ENCODE peak calls at places on chromosomes 1 and 21, in seven cellular contexts. T is NCI-H2107; C is activated CD4-positive, CD25-positive, alpha-beta regulatory T cell treated with anti-CD3 and anti-CD28 coated beads, Interleukin-2, amount 50 U/mL, for 72 hours; H is GF-D8; A is COR-L47; B is head of caudate nucleus; L is GOT3. R is an unnamed sample.

GRCh38 chr1:10824821-10825540 is 28.5 kb upstream of the CASZ1 start:
- DNase-seq in H (no peak), A (no peak), B (peak), L (no peak), C (no peak), T (no peak), R (no peak)

GRCh38 chr21:42097860-42098259 is 26.7 kb downstream of the UMODL1 start:
- DNase-seq in A (peak), T (no peak), C (no peak), B (no peak), L (peak), H (no peak), R (peak)

GRCh38 chr1:119764220-119764619 is 4.5 kb downstream of the HMGCS2 start:
- DNase-seq in T (no peak), H (no peak), L (no peak), B (no peak), C (no peak), A (no peak), R (no peak)

GRCh38 chr1:244192336-244192735 is 141.3 kb downstream of the ZBTB18 start:
- DNase-seq in H (no peak), C (no peak), A (no peak), T (no peak), B (no peak), L (no peak), R (no peak)

GRCh38 chr1:88466899-88467580 is 217.0 kb upstream of the PKN2 start:
- DNase-seq in H (no peak), C (no peak), B (no peak), T (no peak), A (no peak), L (no peak), R (no peak)

GRCh38 chr1:94986783-94987182 is 59.9 kb upstream of the CNN3 start:
- DNase-seq in B (no peak), H (no peak), L (no peak), A (no peak), T (no peak), C (no peak), R (no peak)

GRCh38 chr1:62912028-62912638 is 128.2 kb downstream of the ATG4C start:
- DNase-seq in C (no peak), H (no peak), A (no peak), T (no peak), L (no peak), B (no peak), R (no peak)

GRCh38 chr1:240613353-240614142 is 1.6 kb upstream of the GREM2 start:
- DNase-seq in L (no peak), T (no peak), H (no peak), C (no peak), B (no peak), A (no peak), R (no peak)

GRCh38 chr1:206637605-206638004 is 2.3 kb downstream of the DYRK3 start:
- DNase-seq in L (no peak), H (peak), B (no peak), A (no peak), C (no peak), T (no peak), R (no peak)

GRCh38 chr1:17877896-17878295 is 122.8 kb downstream of the ACTL8 start:
- DNase-seq in A (no peak), T (no peak), B (no peak), L (no peak), H (no peak), C (no peak), R (no peak)

GRCh38 chr1:78211483-78212092 is 165.8 kb downstream of the GIPC2 start:
- DNase-seq in C (no peak), L (no peak), H (no peak), A (no peak), B (no peak), T (no peak), R (no peak)

GRCh38 chr1:27557596-27558340 is 46.2 kb downstream of the AHDC1 start:
- DNase-seq in B (no peak), C (no peak), T (no peak), A (no peak), H (no peak), L (no peak), R (no peak)

GRCh38 chr21:33112151-33112550 is 42.2 kb downstream of the OLIG1 start:
- DNase-seq in B (no peak), T (no peak), A (no peak), L (no peak), C (no peak), H (no peak), R (no peak)

GRCh38 chr21:41585199-41585994 is 77.4 kb upstream of the TMPRSS2 start:
- DNase-seq in C (no peak), T (no peak), B (no peak), H (no peak), L (no peak), A (no peak), R (no peak)